ENCODE peak calls at places on chromosomes 13 and 19, in six cellular contexts. P, E, K, D, O and J are unnamed samples.

GRCh38 chr13:75312884-75313520 is 169.0 kb downstream of the TBC1D4 start:
- DNase-seq in K (no peak), D (no peak), O (no peak), E (peak), P (no peak), J (no peak)

GRCh38 chr13:94112227-94112626 is 367.3 kb downstream of the DCT start:
- DNase-seq in E (no peak), D (no peak), P (no peak), K (peak), O (no peak), J (no peak)

GRCh38 chr19:53357821-53358581 is 7.5 kb upstream of the ZNF525 start:
- DNase-seq in P (no peak), D (no peak), E (no peak), O (no peak), K (no peak), J (no peak)

GRCh38 chr19:45526143-45526542 is 18.9 kb downstream of the VASP start:
- DNase-seq in K (no peak), O (no peak), E (no peak), D (no peak), P (peak), J (peak)

GRCh38 chr19:29076963-29077362 is 136.0 kb downstream of the UQCRFS1 start:
- DNase-seq in P (no peak), K (no peak), O (no peak), E (no peak), D (no peak), J (no peak)

GRCh38 chr19:46579286-46579944 is 21.7 kb upstream of the CALM3 start:
- DNase-seq in P (peak), O (no peak), K (no peak), E (peak), D (no peak), J (no peak)

GRCh38 chr13:51844862-51845573 is at the start of gene TMEM272:
- DNase-seq in P (peak), D (peak), O (no peak), E (peak), K (no peak), J (peak)

GRCh38 chr13:40503966-40504591 is 162.4 kb downstream of the FOXO1 start:
- DNase-seq in P (no peak), D (no peak), K (no peak), O (no peak), E (no peak), J (peak)

GRCh38 chr13:47039106-47039505 is 142.3 kb upstream of the HTR2A start:
- DNase-seq in O (no peak), E (no peak), P (no peak), K (no peak), D (no peak), J (no peak)

GRCh38 chr19:51469162-51469561 is 9.2 kb upstream of the CEACAM18 start:
- DNase-seq in D (no peak), E (no peak), O (no peak), K (no peak), P (no peak), J (no peak)

GRCh38 chr19:20787766-20788165 is 11.7 kb downstream of the ZNF66 start:
- DNase-seq in K (no peak), P (no peak), E (no peak), D (no peak), O (no peak), J (no peak)

GRCh38 chr13:27208514-27208913 is 36.9 kb upstream of the USP12 start:
- DNase-seq in O (no peak), K (no peak), E (no peak), D (no peak), P (no peak), J (no peak)

GRCh38 chr13:95607363-95607762 is 37.1 kb downstream of the DZIP1 start:
- DNase-seq in O (no peak), K (no peak), P (no peak), D (no peak), E (no peak), J (no peak)

GRCh38 chr13:112729408-112729807 is 39.6 kb downstream of the ATP11A start:
- DNase-seq in K (no peak), O (no peak), D (no peak), P (no peak), E (no peak), J (no peak)

GRCh38 chr13:94163535-94163934 is 315.9 kb downstream of the DCT start:
- DNase-seq in K (no peak), P (no peak), O (no peak), D (no peak), E (no peak), J (no peak)

GRCh38 chr13:78161266-78161665 is 242.6 kb upstream of the EDNRB start:
- DNase-seq in K (no peak), D (no peak), P (no peak), E (no peak), O (no peak), J (no peak)

GRCh38 chr13:97768134-97768533 is 185.3 kb upstream of the IPO5 start:
- DNase-seq in O (no peak), D (no peak), E (no peak), K (no peak), P (no peak), J (no peak)

GRCh38 chr19:56290104-56290503 is 17.6 kb downstream of the EDDM13 start:
- DNase-seq in O (no peak), K (no peak), P (no peak), D (no peak), E (no peak), J (no peak)

GRCh38 chr19:17706750-17707181 is 12.5 kb upstream of the MAP1S start:
- DNase-seq in K (peak), O (no peak), P (no peak), E (no peak), D (no peak), J (no peak)

GRCh38 chr13:28045861-28046260 is 54.5 kb downstream of the FLT3 start:
- DNase-seq in E (no peak), D (no peak), P (no peak), K (no peak), O (no peak), J (no peak)

GRCh38 chr19:459724-460511 is 915 bp downstream of the SHC2 start:
- DNase-seq in D (peak), P (no peak), E (no peak), O (peak), K (no peak), J (peak)

GRCh38 chr13:59178344-59178743 is 985.4 kb downstream of the DIAPH3 start:
- DNase-seq in K (no peak), E (no peak), O (no peak), P (no peak), D (no peak), J (no peak)